ENCODE peak calls at places on chromosomes 1 and 21, in four cellular contexts. E is WTC11, F is A549, C is K562. O is an unnamed sample.

GRCh38 chr1:201702936-201703335 is 126.0 kb upstream of the IPO9 start:
- DNase-seq in E (peak; percentile 69), F (no peak), C (peak; percentile 39), O (no peak)

GRCh38 chr1:98316286-98316685 is 345.2 kb upstream of the SNX7 start:
- DNase-seq in E (no peak), F (no peak), C (no peak), O (no peak)

GRCh38 chr1:226342656-226343055 is 33.7 kb upstream of the LIN9 start:
- DNase-seq in E (no peak), F (no peak), C (no peak), O (no peak)

GRCh38 chr1:61742620-61743431 is 546 bp downstream of the PATJ start:
- DNase-seq in E (peak; percentile 52), F (peak; percentile 36), C (no peak), O (peak; percentile 12)

GRCh38 chr1:5455651-5456050 is 536.6 kb downstream of the NPHP4 start:
- DNase-seq in E (no peak), F (no peak), C (no peak), O (no peak)

GRCh38 chr21:45577806-45578801 is 35.9 kb upstream of the SLC19A1 start:
- DNase-seq in E (peak; percentile 10), F (no peak), C (no peak), O (peak; percentile 30)

GRCh38 chr1:119338757-119339156 is 29.8 kb upstream of the HAO2 start:
- DNase-seq in E (no peak), F (no peak), C (no peak), O (peak; percentile 50)

GRCh38 chr1:63892632-63893395 is 119.0 kb downstream of the ROR1 start:
- DNase-seq in E (no peak), F (no peak), C (no peak), O (no peak)

GRCh38 chr1:115289940-115290339 is 48.1 kb downstream of the NGF start:
- DNase-seq in E (no peak), F (no peak), C (no peak), O (no peak)

GRCh38 chr1:163528710-163529348 is 207.1 kb downstream of the NUF2 start:
- DNase-seq in E (no peak), F (no peak), C (peak; percentile 13), O (peak; percentile 7)

GRCh38 chr1:218496561-218496960 is 151.4 kb downstream of the TGFB2 start:
- DNase-seq in E (no peak), F (peak; percentile 79), C (no peak), O (peak; percentile 47)

GRCh38 chr1:175599212-175599681 is 144.1 kb downstream of the TNR start:
- DNase-seq in E (peak; percentile 64), F (no peak), C (no peak), O (no peak)

GRCh38 chr21:32359719-32360260 is 33.0 kb downstream of the URB1 start:
- DNase-seq in E (no peak), F (peak; percentile 50), C (no peak), O (peak; percentile 52)

GRCh38 chr1:148263906-148264255 is 111.8 kb upstream of the NBPF11 start:
- DNase-seq in E (peak; percentile 59), F (peak; percentile 7), C (no peak), O (no peak)

GRCh38 chr1:6111571-6111970 is 65.9 kb downstream of the KCNAB2 start:
- DNase-seq in E (peak; percentile 7), F (no peak), C (no peak), O (no peak)

GRCh38 chr1:234543442-234544093 is 64.6 kb upstream of the TARBP1 start:
- DNase-seq in E (no peak), F (no peak), C (peak; percentile 39), O (no peak)

GRCh38 chr1:160640359-160641123 is 6.3 kb downstream of the SLAMF1 start:
- DNase-seq in E (no peak), F (no peak), C (no peak), O (no peak)
- TF ChIP-seq NR3C1 in E (no peak), F (no peak), C (no peak), O (no peak)

DNA sequence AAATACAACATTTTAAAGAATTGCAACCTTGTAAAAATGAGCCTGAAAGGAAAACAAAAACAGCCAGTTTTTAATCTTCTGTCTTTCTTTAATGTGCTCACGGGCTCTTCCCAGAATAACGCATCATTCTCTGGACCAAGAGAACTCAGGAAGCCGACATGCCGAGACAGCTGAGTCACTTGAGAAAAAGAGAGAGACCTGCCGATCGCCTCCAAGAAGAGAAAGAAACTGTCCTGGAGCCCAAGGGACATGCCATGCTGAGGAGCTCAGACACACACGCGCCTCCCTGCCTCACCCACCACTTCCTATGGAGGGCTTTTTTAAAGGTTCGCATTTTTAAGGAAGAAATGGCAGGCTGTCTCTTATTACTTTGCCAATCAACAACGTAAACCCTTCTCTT is 176.4 kb downstream of the ZNF281 start:
- DNase-seq in E (no peak), F (no peak), C (no peak), O (no peak)
- TF ChIP-seq NR3C1 in E (no peak), F (no peak), C (no peak), O (no peak)

GRCh38 chr1:197463142-197463541 is 195.1 kb downstream of the CRB1 start:
- DNase-seq in E (no peak), F (no peak), C (no peak), O (no peak)
- TF ChIP-seq NR3C1 in E (no peak), F (no peak), C (no peak), O (no peak)

GRCh38 chr1:193113258-193113991 is 8.2 kb upstream of the GLRX2 start:
- DNase-seq in E (peak; percentile 26), F (no peak), C (peak; percentile 53), O (no peak)
- TF ChIP-seq NR3C1 in E (no peak), F (no peak), C (no peak), O (no peak)

GRCh38 chr1:40774266-40774998 is 9.2 kb upstream of the KCNQ4 start:
- DNase-seq in E (peak; percentile 86), F (peak; percentile 18), C (peak; percentile 77), O (peak; percentile 36)
- TF ChIP-seq NR3C1 in E (no peak), F (no peak), C (no peak), O (no peak)

DNA sequence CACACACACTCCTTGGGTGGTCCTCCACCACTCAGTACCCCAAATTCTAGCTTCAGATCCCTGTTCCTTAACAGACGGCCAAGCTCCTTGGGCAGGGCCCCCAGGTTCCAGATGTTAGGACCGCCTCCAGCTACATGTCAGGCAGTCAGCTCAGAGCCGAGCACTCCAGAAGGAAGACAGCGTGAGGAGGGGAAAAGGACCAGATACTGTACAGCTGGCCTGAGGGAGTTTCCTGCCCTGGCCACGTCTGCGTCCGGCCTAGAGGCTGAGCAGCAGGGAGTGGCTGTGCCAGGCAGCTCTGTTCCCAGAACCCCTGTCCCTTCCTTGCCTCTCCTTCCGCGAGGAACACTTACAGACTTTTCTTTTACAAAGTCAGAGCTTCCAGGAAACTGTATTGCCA is 45.4 kb upstream of the CNTN2 start:
- DNase-seq in E (no peak), F (no peak), C (no peak), O (no peak)
- TF ChIP-seq NR3C1 in E (no peak), F (no peak), C (no peak), O (no peak)

GRCh38 chr1:9849691-9850441 is 26.1 kb upstream of the CLSTN1 start:
- DNase-seq in E (no peak), F (no peak), C (peak; percentile 75), O (no peak)

GRCh38 chr1:9852004-9852403 is 28.2 kb upstream of the CLSTN1 start:
- DNase-seq in E (no peak), F (no peak), C (no peak), O (no peak)

GRCh38 chr1:9850442-9851162 is 26.8 kb upstream of the CLSTN1 start:
- DNase-seq in E (peak; percentile 48), F (no peak), C (no peak), O (no peak)

GRCh38 chr1:9848022-9848421 is 24.3 kb upstream of the CLSTN1 start:
- DNase-seq in E (no peak), F (no peak), C (no peak), O (no peak)

GRCh38 chr1:9852410-9853301 is 28.9 kb upstream of the CLSTN1 start:
- DNase-seq in E (no peak), F (no peak), C (no peak), O (no peak)
- TF ChIP-seq NR3C1 in E (no peak), F (no peak), C (no peak), O (no peak)

GRCh38 chr1:171841050-171841910 is at the start of gene DNM3:
- DNase-seq in E (peak; percentile 82), F (peak; percentile 74), C (peak; percentile 96), O (no peak)
- TF ChIP-seq NR3C1 in E (no peak), F (no peak), C (no peak), O (no peak)

GRCh38 chr1:244460195-244460594 is 878 bp upstream of the CATSPERE start:
- DNase-seq in E (no peak), F (no peak), C (no peak), O (no peak)
- TF ChIP-seq NR3C1 in E (no peak), F (no peak), C (no peak), O (no peak)

DNA sequence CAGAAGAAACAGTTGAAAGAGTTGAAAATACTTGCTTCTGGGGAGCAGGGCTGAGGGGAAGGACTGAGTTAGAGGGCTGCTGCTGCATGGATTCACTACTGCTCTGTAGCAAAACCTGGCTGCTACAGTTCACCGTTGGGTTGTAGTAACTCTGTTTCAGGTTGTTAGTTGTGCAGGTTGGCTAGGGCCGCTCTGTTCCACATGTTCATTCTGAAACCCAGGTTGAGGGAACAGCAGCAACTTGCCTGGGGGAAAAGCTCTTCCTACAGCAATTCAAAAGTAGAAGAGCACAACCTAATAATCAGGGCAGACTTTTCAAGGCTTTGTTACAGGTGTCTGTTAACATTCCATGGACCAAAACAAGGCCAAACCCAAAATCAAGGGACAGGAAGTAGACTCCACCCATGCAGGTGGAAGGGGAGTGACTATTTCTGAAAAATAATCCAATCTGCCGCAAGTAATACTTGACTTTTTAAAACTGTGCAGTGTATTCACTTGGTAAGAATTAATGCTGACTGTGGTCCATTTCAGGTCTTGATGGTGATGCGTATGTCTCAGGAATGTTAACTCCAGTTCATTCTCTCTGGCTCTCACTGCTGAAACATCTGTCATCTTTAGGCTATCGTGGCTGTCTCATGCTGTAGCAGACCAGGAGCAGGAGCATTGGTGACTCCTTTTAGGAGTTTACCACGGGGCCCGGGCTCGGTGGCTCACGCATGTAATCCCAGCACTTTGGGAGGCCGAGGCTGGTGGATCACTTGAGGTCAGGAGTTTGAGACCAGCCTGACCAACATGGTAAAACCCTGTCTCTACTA is 5.1 kb upstream of the PARK7 start:
- DNase-seq in E (no peak), F (no peak), C (no peak), O (no peak)
- TF ChIP-seq NR3C1 in E (no peak), F (no peak), C (no peak), O (no peak)